ENCODE peak calls at places on chromosomes 6 and 20, in nine cellular contexts. X is stimulated activated CD8-positive, alpha-beta memory T cell treated with anti-CD3 and anti-CD28 coated beads, Interleukin-4, amount 100 ng/mL, for 24 hours; Z is foreskin keratinocyte; W is NCI-H446; F is NCI-H2029 treated with DMSO at 0.1 percent for 48 hours; S is stimulated activated CD4-positive, alpha-beta T cell treated with anti-CD3 and anti-CD28 coated beads, Interleukin-12 subunit alpha, Interleukin-12 subunit beta, amount 100 ng/mL, for 4 hours; O is activated T-cell treated with anti-CD3 and anti-CD28 coated beads for 24 hours; T is HT1080; P is nucleus accumbens. N is an unnamed sample.

GRCh38 chr6:95249176-95249575 is 328.2 kb upstream of the MANEA start:
- DNase-seq in X (no peak), F (no peak), Z (no peak), W (no peak), O (no peak), T (no peak), P (no peak), S (no peak), N (no peak)

GRCh38 chr20:6632187-6632586 is 135.3 kb upstream of the BMP2 start:
- DNase-seq in F (no peak), T (peak; percentile 5), W (peak; percentile 34), Z (peak; percentile 60), S (no peak), O (no peak), X (no peak), P (no peak), N (no peak)

GRCh38 chr20:10060223-10060622 is 25.4 kb downstream of the ANKEF1 start:
- DNase-seq in S (no peak), P (no peak), O (no peak), Z (no peak), X (no peak), T (no peak), F (no peak), W (peak; percentile 69), N (peak; percentile 90)

GRCh38 chr20:57412347-57413029 is 21.3 kb downstream of the RBM38 start:
- DNase-seq in F (no peak), S (no peak), Z (no peak), X (no peak), T (no peak), O (no peak), W (no peak), P (no peak), N (no peak)

GRCh38 chr6:154123131-154123530 is 84.1 kb downstream of the OPRM1 start:
- DNase-seq in Z (no peak), X (no peak), O (no peak), P (no peak), F (no peak), S (no peak), T (no peak), W (no peak), N (no peak)

GRCh38 chr6:158329531-158329930 is 17.3 kb downstream of the TULP4 start:
- DNase-seq in S (no peak), P (no peak), T (no peak), Z (no peak), W (no peak), O (no peak), F (no peak), X (no peak), N (no peak)

GRCh38 chr6:108677357-108677756 is 116.6 kb downstream of the FOXO3 start:
- DNase-seq in F (no peak), S (no peak), W (no peak), O (no peak), X (no peak), P (no peak), T (no peak), Z (no peak), N (no peak)

GRCh38 chr6:62393608-62394007 is 107.6 kb upstream of the KHDRBS2 start:
- DNase-seq in F (no peak), S (no peak), Z (no peak), P (no peak), T (no peak), X (no peak), O (no peak), W (no peak), N (no peak)

GRCh38 chr20:46261456-46262253 is 46.6 kb downstream of the CDH22 start:
- DNase-seq in O (no peak), W (peak; percentile 34), X (no peak), T (no peak), P (no peak), F (no peak), Z (no peak), S (no peak), N (no peak)

N was measured in DMS79.